ENCODE peak calls at places on chromosome 1, in eight cellular contexts. One of them, this sample, is unnamed.

GRCh38 chr1:214364335-214364734 is 83.4 kb downstream of the SMYD2 start:
- DNase-seq in SJSA1: no peak
- DNase-seq in mammary epithelial cell: no peak
- DNase-seq in HCT116: no peak
- DNase-seq in CD4-positive, CD25-positive, alpha-beta regulatory T cell: no peak
- DNase-seq in lower lobe of right lung: no peak
- DNase-seq in neuronal stem cell: no peak
- DNase-seq in cardiac muscle cell: no peak
- DNase-seq in this sample: no peak

GRCh38 chr1:228011721-228012311 is 5.0 kb downstream of the WNT3A start:
- DNase-seq in SJSA1: no peak
- DNase-seq in mammary epithelial cell: peak; percentile 26
- DNase-seq in HCT116: no peak
- DNase-seq in CD4-positive, CD25-positive, alpha-beta regulatory T cell: no peak
- DNase-seq in lower lobe of right lung: no peak
- DNase-seq in neuronal stem cell: no peak
- DNase-seq in cardiac muscle cell: no peak
- DNase-seq in this sample: no peak

GRCh38 chr1:83815348-83815747 is 183.6 kb downstream of the TTLL7 start:
- DNase-seq in SJSA1: no peak
- DNase-seq in mammary epithelial cell: no peak
- DNase-seq in HCT116: no peak
- DNase-seq in CD4-positive, CD25-positive, alpha-beta regulatory T cell: no peak
- DNase-seq in lower lobe of right lung: no peak
- DNase-seq in neuronal stem cell: no peak
- DNase-seq in cardiac muscle cell: no peak
- DNase-seq in this sample: no peak

GRCh38 chr1:152426731-152427130 is 12.7 kb upstream of the CRNN start:
- DNase-seq in SJSA1: no peak
- DNase-seq in mammary epithelial cell: peak; percentile 41
- DNase-seq in HCT116: no peak
- DNase-seq in CD4-positive, CD25-positive, alpha-beta regulatory T cell: no peak
- DNase-seq in lower lobe of right lung: no peak
- DNase-seq in neuronal stem cell: no peak
- DNase-seq in cardiac muscle cell: no peak
- DNase-seq in this sample: no peak

GRCh38 chr1:156727914-156728598 is at the start of gene METTL25B:
- DNase-seq in SJSA1: peak; percentile 79
- DNase-seq in mammary epithelial cell: peak; percentile 82
- DNase-seq in HCT116: no peak
- DNase-seq in CD4-positive, CD25-positive, alpha-beta regulatory T cell: peak; percentile 89
- DNase-seq in lower lobe of right lung: peak; percentile 89
- DNase-seq in neuronal stem cell: peak; percentile 76
- DNase-seq in cardiac muscle cell: peak; percentile 87
- DNase-seq in this sample: no peak

GRCh38 chr1:200546577-200546976 is 74.0 kb downstream of the KIF14 start:
- DNase-seq in SJSA1: no peak
- DNase-seq in mammary epithelial cell: no peak
- DNase-seq in HCT116: no peak
- DNase-seq in CD4-positive, CD25-positive, alpha-beta regulatory T cell: no peak
- DNase-seq in lower lobe of right lung: no peak
- DNase-seq in neuronal stem cell: no peak
- DNase-seq in cardiac muscle cell: no peak
- DNase-seq in this sample: no peak

GRCh38 chr1:24900985-24901781 is 28.9 kb downstream of the RUNX3 start:
- DNase-seq in SJSA1: peak; percentile 44
- DNase-seq in mammary epithelial cell: no peak
- DNase-seq in HCT116: no peak
- DNase-seq in CD4-positive, CD25-positive, alpha-beta regulatory T cell: no peak
- DNase-seq in lower lobe of right lung: peak; percentile 28
- DNase-seq in neuronal stem cell: no peak
- DNase-seq in cardiac muscle cell: no peak
- DNase-seq in this sample: peak; percentile 48

GRCh38 chr1:159826436-159827101 is at the start of gene SLAMF8:
- DNase-seq in SJSA1: no peak
- DNase-seq in mammary epithelial cell: no peak
- DNase-seq in HCT116: no peak
- DNase-seq in CD4-positive, CD25-positive, alpha-beta regulatory T cell: peak; percentile 68
- DNase-seq in lower lobe of right lung: peak; percentile 72
- DNase-seq in neuronal stem cell: no peak
- DNase-seq in cardiac muscle cell: no peak
- DNase-seq in this sample: peak; percentile 75

GRCh38 chr1:14377386-14377785 is 221.1 kb upstream of the KAZN start:
- DNase-seq in SJSA1: no peak
- DNase-seq in mammary epithelial cell: no peak
- DNase-seq in HCT116: no peak
- DNase-seq in CD4-positive, CD25-positive, alpha-beta regulatory T cell: no peak
- DNase-seq in lower lobe of right lung: no peak
- DNase-seq in neuronal stem cell: no peak
- DNase-seq in cardiac muscle cell: no peak
- DNase-seq in this sample: no peak

GRCh38 chr1:38925381-38925780 is 16.2 kb downstream of the RHBDL2 start:
- DNase-seq in SJSA1: no peak
- DNase-seq in mammary epithelial cell: no peak
- DNase-seq in HCT116: no peak
- DNase-seq in CD4-positive, CD25-positive, alpha-beta regulatory T cell: no peak
- DNase-seq in lower lobe of right lung: no peak
- DNase-seq in neuronal stem cell: no peak
- DNase-seq in cardiac muscle cell: no peak
- DNase-seq in this sample: no peak

GRCh38 chr1:157154940-157155514 is 16.8 kb upstream of the ETV3 start:
- DNase-seq in SJSA1: no peak
- DNase-seq in mammary epithelial cell: peak; percentile 52
- DNase-seq in HCT116: no peak
- DNase-seq in CD4-positive, CD25-positive, alpha-beta regulatory T cell: no peak
- DNase-seq in lower lobe of right lung: peak; percentile 61
- DNase-seq in neuronal stem cell: no peak
- DNase-seq in cardiac muscle cell: peak; percentile 83
- DNase-seq in this sample: no peak

GRCh38 chr1:109197163-109198042 is 16.3 kb upstream of the SARS1 start:
- DNase-seq in SJSA1: peak; percentile 94
- DNase-seq in mammary epithelial cell: peak; percentile 97
- DNase-seq in HCT116: peak; percentile 69
- DNase-seq in CD4-positive, CD25-positive, alpha-beta regulatory T cell: no peak
- DNase-seq in lower lobe of right lung: no peak
- DNase-seq in neuronal stem cell: peak; percentile 12
- DNase-seq in cardiac muscle cell: peak; percentile 71
- DNase-seq in this sample: no peak

GRCh38 chr1:40243371-40243770 is 4.4 kb upstream of the TMCO2 start:
- DNase-seq in SJSA1: no peak
- DNase-seq in mammary epithelial cell: no peak
- DNase-seq in HCT116: no peak
- DNase-seq in CD4-positive, CD25-positive, alpha-beta regulatory T cell: no peak
- DNase-seq in lower lobe of right lung: no peak
- DNase-seq in neuronal stem cell: no peak
- DNase-seq in cardiac muscle cell: no peak
- DNase-seq in this sample: no peak

GRCh38 chr1:14302025-14302424 is 296.5 kb upstream of the KAZN start:
- DNase-seq in SJSA1: no peak
- DNase-seq in mammary epithelial cell: no peak
- DNase-seq in HCT116: no peak
- DNase-seq in CD4-positive, CD25-positive, alpha-beta regulatory T cell: no peak
- DNase-seq in lower lobe of right lung: no peak
- DNase-seq in neuronal stem cell: no peak
- DNase-seq in cardiac muscle cell: no peak
- DNase-seq in this sample: no peak

GRCh38 chr1:87093286-87093685 is 178.9 kb downstream of the HS2ST1 start:
- DNase-seq in SJSA1: no peak
- DNase-seq in mammary epithelial cell: peak; percentile 75
- DNase-seq in HCT116: no peak
- DNase-seq in CD4-positive, CD25-positive, alpha-beta regulatory T cell: no peak
- DNase-seq in lower lobe of right lung: no peak
- DNase-seq in neuronal stem cell: no peak
- DNase-seq in cardiac muscle cell: no peak
- DNase-seq in this sample: no peak

DNA sequence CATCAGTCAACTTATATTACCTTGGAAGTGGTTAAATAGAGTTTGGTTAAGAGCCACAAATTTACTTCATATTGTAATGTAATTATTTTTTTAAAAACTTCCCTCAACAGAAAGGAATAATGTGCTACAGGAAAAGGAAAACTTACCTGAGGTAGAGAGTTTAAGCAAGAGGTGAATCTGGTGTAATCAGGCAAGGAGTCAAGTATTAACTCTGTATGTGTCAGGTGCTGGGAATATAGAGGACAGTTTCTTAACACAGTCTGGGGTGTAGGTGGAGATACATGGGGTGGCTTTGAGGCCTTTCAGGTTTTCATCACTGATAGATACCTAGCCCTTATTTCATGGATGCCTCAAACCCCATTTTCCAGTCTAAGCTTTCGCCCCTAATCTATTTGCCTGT is 25.9 kb upstream of the MYOCOS start:
- DNase-seq in SJSA1: no peak
- DNase-seq in mammary epithelial cell: no peak
- DNase-seq in HCT116: no peak
- DNase-seq in CD4-positive, CD25-positive, alpha-beta regulatory T cell: no peak
- DNase-seq in lower lobe of right lung: no peak
- DNase-seq in neuronal stem cell: no peak
- DNase-seq in cardiac muscle cell: no peak
- DNase-seq in this sample: no peak
- H3K4me1 ChIP-seq in SJSA1: peaks cover 7% of the 10 kb centered on the region
- H3K4me1 ChIP-seq in mammary epithelial cell: no peaks in the 10 kb centered on the region
- H3K4me1 ChIP-seq in HCT116: no peaks in the 10 kb centered on the region
- H3K4me1 ChIP-seq in CD4-positive, CD25-positive, alpha-beta regulatory T cell: no peaks in the 10 kb centered on the region
- H3K4me1 ChIP-seq in lower lobe of right lung: no peaks in the 10 kb centered on the region
- H3K4me1 ChIP-seq in neuronal stem cell: no peaks in the 10 kb centered on the region
- H3K4me1 ChIP-seq in cardiac muscle cell: no peaks in the 10 kb centered on the region
- H3K4me1 ChIP-seq in this sample: no peaks in the 10 kb centered on the region

GRCh38 chr1:151289080-151289935 is 7.2 kb downstream of the ZNF687 start:
- DNase-seq in SJSA1: no peak
- DNase-seq in mammary epithelial cell: no peak
- DNase-seq in HCT116: no peak
- DNase-seq in CD4-positive, CD25-positive, alpha-beta regulatory T cell: no peak
- DNase-seq in lower lobe of right lung: no peak
- DNase-seq in neuronal stem cell: no peak
- DNase-seq in cardiac muscle cell: no peak
- DNase-seq in this sample: no peak
- H3K27ac ChIP-seq in SJSA1: no peak overlapping the region
- H3K27ac ChIP-seq in mammary epithelial cell: no peak overlapping the region
- H3K27ac ChIP-seq in HCT116: no peak overlapping the region
- H3K27ac ChIP-seq in CD4-positive, CD25-positive, alpha-beta regulatory T cell: no peak overlapping the region
- H3K27ac ChIP-seq in lower lobe of right lung: no peak overlapping the region
- H3K27ac ChIP-seq in neuronal stem cell: no peak overlapping the region
- H3K27ac ChIP-seq in cardiac muscle cell: no peak overlapping the region
- H3K27ac ChIP-seq in this sample: no peak overlapping the region

GRCh38 chr1:224181453-224181810 is 1.6 kb upstream of the DEGS1 start:
- DNase-seq in SJSA1: no peak
- DNase-seq in mammary epithelial cell: no peak
- DNase-seq in HCT116: no peak
- DNase-seq in CD4-positive, CD25-positive, alpha-beta regulatory T cell: no peak
- DNase-seq in lower lobe of right lung: no peak
- DNase-seq in neuronal stem cell: no peak
- DNase-seq in cardiac muscle cell: no peak
- DNase-seq in this sample: no peak

GRCh38 chr1:224182866-224183590 is at the start of gene DEGS1:
- DNase-seq in SJSA1: peak; percentile 84
- DNase-seq in mammary epithelial cell: peak; percentile 79
- DNase-seq in HCT116: peak; percentile 40
- DNase-seq in CD4-positive, CD25-positive, alpha-beta regulatory T cell: peak; percentile 88
- DNase-seq in lower lobe of right lung: peak; percentile 89
- DNase-seq in neuronal stem cell: peak; percentile 90
- DNase-seq in cardiac muscle cell: peak; percentile 94
- DNase-seq in this sample: peak; percentile 84

GRCh38 chr1:224185208-224185607 is 2.2 kb downstream of the DEGS1 start:
- DNase-seq in SJSA1: no peak
- DNase-seq in mammary epithelial cell: no peak
- DNase-seq in HCT116: no peak
- DNase-seq in CD4-positive, CD25-positive, alpha-beta regulatory T cell: no peak
- DNase-seq in lower lobe of right lung: no peak
- DNase-seq in neuronal stem cell: no peak
- DNase-seq in cardiac muscle cell: peak; percentile 26
- DNase-seq in this sample: no peak

GRCh38 chr1:224182057-224182865 is 779 bp upstream of the DEGS1 start:
- DNase-seq in SJSA1: no peak
- DNase-seq in mammary epithelial cell: peak; percentile 51
- DNase-seq in HCT116: no peak
- DNase-seq in CD4-positive, CD25-positive, alpha-beta regulatory T cell: peak; percentile 91
- DNase-seq in lower lobe of right lung: no peak
- DNase-seq in neuronal stem cell: no peak
- DNase-seq in cardiac muscle cell: no peak
- DNase-seq in this sample: peak; percentile 81

GRCh38 chr1:224183591-224184312 is 712 bp downstream of the DEGS1 start:
- DNase-seq in SJSA1: peak; percentile 66
- DNase-seq in mammary epithelial cell: peak; percentile 68
- DNase-seq in HCT116: no peak
- DNase-seq in CD4-positive, CD25-positive, alpha-beta regulatory T cell: peak; percentile 67
- DNase-seq in lower lobe of right lung: peak; percentile 71
- DNase-seq in neuronal stem cell: peak; percentile 51
- DNase-seq in cardiac muscle cell: peak; percentile 60
- DNase-seq in this sample: peak; percentile 67
- H3K4me1 ChIP-seq in SJSA1: peaks cover 21% of the 10 kb centered on the region
- H3K4me1 ChIP-seq in mammary epithelial cell: peaks cover 10% of the 10 kb centered on the region
- H3K4me1 ChIP-seq in HCT116: peaks cover 2% of the 10 kb centered on the region
- H3K4me1 ChIP-seq in CD4-positive, CD25-positive, alpha-beta regulatory T cell: peaks cover 50% of the 10 kb centered on the region
- H3K4me1 ChIP-seq in lower lobe of right lung: peaks cover 33% of the 10 kb centered on the region
- H3K4me1 ChIP-seq in neuronal stem cell: peaks cover 4% of the 10 kb centered on the region
- H3K4me1 ChIP-seq in cardiac muscle cell: no peaks in the 10 kb centered on the region
- H3K4me1 ChIP-seq in this sample: peaks cover 40% of the 10 kb centered on the region

GRCh38 chr1:231558711-231559205 is 30.3 kb downstream of the TSNAX start:
- DNase-seq in SJSA1: no peak
- DNase-seq in mammary epithelial cell: no peak
- DNase-seq in HCT116: no peak
- DNase-seq in CD4-positive, CD25-positive, alpha-beta regulatory T cell: no peak
- DNase-seq in lower lobe of right lung: no peak
- DNase-seq in neuronal stem cell: no peak
- DNase-seq in cardiac muscle cell: no peak
- DNase-seq in this sample: no peak
- H3K27ac ChIP-seq in SJSA1: no peak overlapping the region
- H3K27ac ChIP-seq in mammary epithelial cell: no peak overlapping the region
- H3K27ac ChIP-seq in HCT116: no peak overlapping the region
- H3K27ac ChIP-seq in CD4-positive, CD25-positive, alpha-beta regulatory T cell: peak overlapping the region; percentile 14
- H3K27ac ChIP-seq in lower lobe of right lung: no peak overlapping the region
- H3K27ac ChIP-seq in neuronal stem cell: no peak overlapping the region
- H3K27ac ChIP-seq in cardiac muscle cell: no peak overlapping the region
- H3K27ac ChIP-seq in this sample: no peak overlapping the region

DNA sequence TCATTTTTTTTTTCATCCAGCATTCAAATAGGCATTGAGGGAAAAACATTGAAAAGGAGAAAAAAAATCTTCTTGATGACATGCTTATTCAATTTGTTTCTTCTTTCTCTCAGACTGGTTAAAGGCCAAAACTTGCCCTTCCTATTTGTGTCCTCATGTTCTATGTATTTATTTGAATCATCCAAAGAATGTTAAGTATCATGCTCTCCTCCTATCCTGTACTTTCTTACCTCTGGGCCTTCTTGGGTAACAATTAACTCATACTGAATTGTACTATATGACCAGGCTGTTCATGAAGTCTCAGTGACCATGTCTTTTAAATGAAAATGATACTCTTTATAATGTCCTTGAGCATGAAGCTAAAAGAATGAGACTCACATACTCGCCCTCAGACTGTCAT is 36.5 kb upstream of the DENND1B start:
- DNase-seq in SJSA1: no peak
- DNase-seq in mammary epithelial cell: no peak
- DNase-seq in HCT116: no peak
- DNase-seq in CD4-positive, CD25-positive, alpha-beta regulatory T cell: no peak
- DNase-seq in lower lobe of right lung: no peak
- DNase-seq in neuronal stem cell: no peak
- DNase-seq in cardiac muscle cell: peak; percentile 35
- DNase-seq in this sample: no peak
- H3K4me1 ChIP-seq in SJSA1: no peaks in the 10 kb centered on the region
- H3K4me1 ChIP-seq in mammary epithelial cell: no peaks in the 10 kb centered on the region
- H3K4me1 ChIP-seq in HCT116: no peaks in the 10 kb centered on the region
- H3K4me1 ChIP-seq in CD4-positive, CD25-positive, alpha-beta regulatory T cell: no peaks in the 10 kb centered on the region
- H3K4me1 ChIP-seq in lower lobe of right lung: no peaks in the 10 kb centered on the region
- H3K4me1 ChIP-seq in neuronal stem cell: no peaks in the 10 kb centered on the region
- H3K4me1 ChIP-seq in cardiac muscle cell: peaks cover 9% of the 10 kb centered on the region
- H3K4me1 ChIP-seq in this sample: peaks cover 3% of the 10 kb centered on the region

GRCh38 chr1:67544921-67545320 is 114.7 kb upstream of the SERBP1 start:
- DNase-seq in SJSA1: no peak
- DNase-seq in mammary epithelial cell: no peak
- DNase-seq in HCT116: no peak
- DNase-seq in CD4-positive, CD25-positive, alpha-beta regulatory T cell: no peak
- DNase-seq in lower lobe of right lung: no peak
- DNase-seq in neuronal stem cell: no peak
- DNase-seq in cardiac muscle cell: no peak
- DNase-seq in this sample: no peak
- H3K27ac ChIP-seq in SJSA1: no peak overlapping the region
- H3K27ac ChIP-seq in mammary epithelial cell: no peak overlapping the region
- H3K27ac ChIP-seq in HCT116: no peak overlapping the region
- H3K27ac ChIP-seq in CD4-positive, CD25-positive, alpha-beta regulatory T cell: no peak overlapping the region
- H3K27ac ChIP-seq in lower lobe of right lung: no peak overlapping the region
- H3K27ac ChIP-seq in neuronal stem cell: no peak overlapping the region
- H3K27ac ChIP-seq in cardiac muscle cell: no peak overlapping the region
- H3K27ac ChIP-seq in this sample: no peak overlapping the region

This sample was measured in CD8-positive, alpha-beta memory T cell.